ENCODE peak calls at places on chromosomes 4 and X, in five cellular contexts. One of them, this sample, is unnamed.

GRCh38 chr4:6308890-6309643 is 39.4 kb downstream of the WFS1 start:
- DNase-seq in cardiac muscle cell: peak
- DNase-seq in stimulated activated CD8-positive, alpha-beta memory T cell treated with anti-CD3 and anti-CD28 coated beads, Interleukin-15, amount 100 ng/mL, for 24 hours: no peak
- DNase-seq in osteocyte: no peak
- DNase-seq in WTC11: peak
- DNase-seq in this sample: no peak

GRCh38 chrX:11558972-11559371 is 106.7 kb downstream of the ARHGAP6 start:
- DNase-seq in cardiac muscle cell: no peak
- DNase-seq in osteocyte: no peak
- DNase-seq in stimulated activated CD8-positive, alpha-beta memory T cell treated with anti-CD3 and anti-CD28 coated beads, Interleukin-15, amount 100 ng/mL, for 24 hours: no peak
- DNase-seq in WTC11: peak
- DNase-seq in this sample: no peak

GRCh38 chr4:169397762-169398161 is 127.0 kb upstream of the SH3RF1 start:
- DNase-seq in osteocyte: no peak
- DNase-seq in stimulated activated CD8-positive, alpha-beta memory T cell treated with anti-CD3 and anti-CD28 coated beads, Interleukin-15, amount 100 ng/mL, for 24 hours: no peak
- DNase-seq in cardiac muscle cell: peak
- DNase-seq in WTC11: no peak
- DNase-seq in this sample: no peak

GRCh38 chr4:6799091-6799490 is 16.6 kb downstream of the KIAA0232 start:
- DNase-seq in stimulated activated CD8-positive, alpha-beta memory T cell treated with anti-CD3 and anti-CD28 coated beads, Interleukin-15, amount 100 ng/mL, for 24 hours: no peak
- DNase-seq in cardiac muscle cell: no peak
- DNase-seq in osteocyte: no peak
- DNase-seq in WTC11: no peak
- DNase-seq in this sample: no peak

GRCh38 chr4:183142566-183143545 is 43.8 kb downstream of the WWC2 start:
- DNase-seq in stimulated activated CD8-positive, alpha-beta memory T cell treated with anti-CD3 and anti-CD28 coated beads, Interleukin-15, amount 100 ng/mL, for 24 hours: no peak
- DNase-seq in WTC11: no peak
- DNase-seq in osteocyte: peak
- DNase-seq in cardiac muscle cell: peak
- DNase-seq in this sample: no peak

GRCh38 chr4:55446578-55446922 is 50.8 kb downstream of the TMEM165 start:
- DNase-seq in osteocyte: no peak
- DNase-seq in WTC11: no peak
- DNase-seq in cardiac muscle cell: no peak
- DNase-seq in stimulated activated CD8-positive, alpha-beta memory T cell treated with anti-CD3 and anti-CD28 coated beads, Interleukin-15, amount 100 ng/mL, for 24 hours: no peak
- DNase-seq in this sample: no peak

GRCh38 chr4:136306361-136306760 is 1225.9 kb downstream of the PCDH18 start:
- DNase-seq in stimulated activated CD8-positive, alpha-beta memory T cell treated with anti-CD3 and anti-CD28 coated beads, Interleukin-15, amount 100 ng/mL, for 24 hours: no peak
- DNase-seq in osteocyte: no peak
- DNase-seq in cardiac muscle cell: no peak
- DNase-seq in WTC11: no peak
- DNase-seq in this sample: no peak

GRCh38 chr4:139331185-139331584 is 28.9 kb upstream of the NDUFC1 start:
- DNase-seq in cardiac muscle cell: peak
- DNase-seq in osteocyte: no peak
- DNase-seq in stimulated activated CD8-positive, alpha-beta memory T cell treated with anti-CD3 and anti-CD28 coated beads, Interleukin-15, amount 100 ng/mL, for 24 hours: no peak
- DNase-seq in WTC11: no peak
- DNase-seq in this sample: no peak

GRCh38 chr4:8396762-8397406 is 43.6 kb downstream of the ACOX3 start:
- DNase-seq in stimulated activated CD8-positive, alpha-beta memory T cell treated with anti-CD3 and anti-CD28 coated beads, Interleukin-15, amount 100 ng/mL, for 24 hours: no peak
- DNase-seq in osteocyte: no peak
- DNase-seq in cardiac muscle cell: no peak
- DNase-seq in WTC11: no peak
- DNase-seq in this sample: no peak

GRCh38 chr4:60724623-60725022 is 475.5 kb upstream of the ADGRL3 start:
- DNase-seq in stimulated activated CD8-positive, alpha-beta memory T cell treated with anti-CD3 and anti-CD28 coated beads, Interleukin-15, amount 100 ng/mL, for 24 hours: no peak
- DNase-seq in WTC11: no peak
- DNase-seq in cardiac muscle cell: peak
- DNase-seq in osteocyte: no peak
- DNase-seq in this sample: no peak

GRCh38 chr4:74578329-74578728 is 133.4 kb downstream of the AREG start:
- DNase-seq in cardiac muscle cell: no peak
- DNase-seq in WTC11: no peak
- DNase-seq in osteocyte: no peak
- DNase-seq in stimulated activated CD8-positive, alpha-beta memory T cell treated with anti-CD3 and anti-CD28 coated beads, Interleukin-15, amount 100 ng/mL, for 24 hours: no peak
- DNase-seq in this sample: no peak

GRCh38 chr4:110977554-110977953 is 354.7 kb upstream of the PITX2 start:
- DNase-seq in WTC11: no peak
- DNase-seq in cardiac muscle cell: peak
- DNase-seq in osteocyte: no peak
- DNase-seq in stimulated activated CD8-positive, alpha-beta memory T cell treated with anti-CD3 and anti-CD28 coated beads, Interleukin-15, amount 100 ng/mL, for 24 hours: no peak
- DNase-seq in this sample: no peak

GRCh38 chr4:93764647-93765246 is 63.8 kb upstream of the ATOH1 start:
- DNase-seq in osteocyte: no peak
- DNase-seq in stimulated activated CD8-positive, alpha-beta memory T cell treated with anti-CD3 and anti-CD28 coated beads, Interleukin-15, amount 100 ng/mL, for 24 hours: no peak
- DNase-seq in WTC11: no peak
- DNase-seq in cardiac muscle cell: peak
- DNase-seq in this sample: no peak

GRCh38 chr4:88275949-88276515 is 8.3 kb downstream of the PPM1K start:
- DNase-seq in stimulated activated CD8-positive, alpha-beta memory T cell treated with anti-CD3 and anti-CD28 coated beads, Interleukin-15, amount 100 ng/mL, for 24 hours: no peak
- DNase-seq in osteocyte: no peak
- DNase-seq in cardiac muscle cell: no peak
- DNase-seq in WTC11: no peak
- DNase-seq in this sample: no peak

GRCh38 chr4:602559-602942 is 22.8 kb upstream of the PDE6B start:
- DNase-seq in stimulated activated CD8-positive, alpha-beta memory T cell treated with anti-CD3 and anti-CD28 coated beads, Interleukin-15, amount 100 ng/mL, for 24 hours: peak
- DNase-seq in cardiac muscle cell: peak
- DNase-seq in osteocyte: peak
- DNase-seq in WTC11: peak
- DNase-seq in this sample: peak

GRCh38 chr4:1009647-1010521 is 1.5 kb upstream of the FGFRL1 start:
- DNase-seq in stimulated activated CD8-positive, alpha-beta memory T cell treated with anti-CD3 and anti-CD28 coated beads, Interleukin-15, amount 100 ng/mL, for 24 hours: peak
- DNase-seq in WTC11: peak
- DNase-seq in cardiac muscle cell: peak
- DNase-seq in osteocyte: no peak
- DNase-seq in this sample: no peak

GRCh38 chr4:107825072-107825789 is 499 bp downstream of the SGMS2 start:
- DNase-seq in stimulated activated CD8-positive, alpha-beta memory T cell treated with anti-CD3 and anti-CD28 coated beads, Interleukin-15, amount 100 ng/mL, for 24 hours: no peak
- DNase-seq in WTC11: peak
- DNase-seq in osteocyte: no peak
- DNase-seq in cardiac muscle cell: peak
- DNase-seq in this sample: no peak

GRCh38 chrX:100647095-100647494 is 3.1 kb downstream of the SRPX2 start:
- DNase-seq in osteocyte: peak
- DNase-seq in WTC11: no peak
- DNase-seq in stimulated activated CD8-positive, alpha-beta memory T cell treated with anti-CD3 and anti-CD28 coated beads, Interleukin-15, amount 100 ng/mL, for 24 hours: no peak
- DNase-seq in cardiac muscle cell: peak
- DNase-seq in this sample: no peak

GRCh38 chr4:179585761-179586160 is 2143.5 kb upstream of the AGA start:
- DNase-seq in stimulated activated CD8-positive, alpha-beta memory T cell treated with anti-CD3 and anti-CD28 coated beads, Interleukin-15, amount 100 ng/mL, for 24 hours: no peak
- DNase-seq in cardiac muscle cell: no peak
- DNase-seq in osteocyte: no peak
- DNase-seq in WTC11: no peak
- DNase-seq in this sample: no peak

GRCh38 chr4:37685726-37686372 is 327 bp downstream of the RELL1 start:
- DNase-seq in cardiac muscle cell: peak
- DNase-seq in WTC11: peak
- DNase-seq in stimulated activated CD8-positive, alpha-beta memory T cell treated with anti-CD3 and anti-CD28 coated beads, Interleukin-15, amount 100 ng/mL, for 24 hours: peak
- DNase-seq in osteocyte: peak
- DNase-seq in this sample: no peak

GRCh38 chr4:184409911-184410692 is 64.2 kb downstream of the IRF2 start:
- DNase-seq in cardiac muscle cell: no peak
- DNase-seq in WTC11: no peak
- DNase-seq in stimulated activated CD8-positive, alpha-beta memory T cell treated with anti-CD3 and anti-CD28 coated beads, Interleukin-15, amount 100 ng/mL, for 24 hours: no peak
- DNase-seq in osteocyte: no peak
- DNase-seq in this sample: no peak

GRCh38 chrX:140507982-140508305 is 3.1 kb upstream of the SOX3 start:
- DNase-seq in cardiac muscle cell: peak
- DNase-seq in WTC11: peak
- DNase-seq in stimulated activated CD8-positive, alpha-beta memory T cell treated with anti-CD3 and anti-CD28 coated beads, Interleukin-15, amount 100 ng/mL, for 24 hours: no peak
- DNase-seq in osteocyte: no peak
- DNase-seq in this sample: no peak

GRCh38 chr4:8507251-8507570 is 66.6 kb downstream of the TRMT44 start:
- DNase-seq in stimulated activated CD8-positive, alpha-beta memory T cell treated with anti-CD3 and anti-CD28 coated beads, Interleukin-15, amount 100 ng/mL, for 24 hours: no peak
- DNase-seq in WTC11: no peak
- DNase-seq in osteocyte: no peak
- DNase-seq in cardiac muscle cell: peak
- DNase-seq in this sample: no peak

GRCh38 chrX:30626402-30626801 is 26.8 kb upstream of the GK start:
- DNase-seq in WTC11: no peak
- DNase-seq in stimulated activated CD8-positive, alpha-beta memory T cell treated with anti-CD3 and anti-CD28 coated beads, Interleukin-15, amount 100 ng/mL, for 24 hours: no peak
- DNase-seq in osteocyte: no peak
- DNase-seq in cardiac muscle cell: no peak
- DNase-seq in this sample: no peak

GRCh38 chrX:77548751-77549150 is 101.6 kb downstream of the FGF16 start:
- DNase-seq in stimulated activated CD8-positive, alpha-beta memory T cell treated with anti-CD3 and anti-CD28 coated beads, Interleukin-15, amount 100 ng/mL, for 24 hours: no peak
- DNase-seq in osteocyte: no peak
- DNase-seq in cardiac muscle cell: no peak
- DNase-seq in WTC11: no peak
- DNase-seq in this sample: no peak

GRCh38 chr4:21900211-21900610 is 48.4 kb downstream of the KCNIP4 start:
- DNase-seq in cardiac muscle cell: no peak
- DNase-seq in osteocyte: no peak
- DNase-seq in WTC11: no peak
- DNase-seq in stimulated activated CD8-positive, alpha-beta memory T cell treated with anti-CD3 and anti-CD28 coated beads, Interleukin-15, amount 100 ng/mL, for 24 hours: no peak
- DNase-seq in this sample: no peak

GRCh38 chr4:141389649-141390048 is 169.0 kb downstream of the ZNF330 start:
- DNase-seq in stimulated activated CD8-positive, alpha-beta memory T cell treated with anti-CD3 and anti-CD28 coated beads, Interleukin-15, amount 100 ng/mL, for 24 hours: no peak
- DNase-seq in osteocyte: no peak
- DNase-seq in cardiac muscle cell: peak
- DNase-seq in WTC11: no peak
- DNase-seq in this sample: no peak

GRCh38 chr4:44727471-44727870 is 1.1 kb upstream of the GNPDA2 start:
- DNase-seq in stimulated activated CD8-positive, alpha-beta memory T cell treated with anti-CD3 and anti-CD28 coated beads, Interleukin-15, amount 100 ng/mL, for 24 hours: no peak
- DNase-seq in osteocyte: no peak
- DNase-seq in WTC11: no peak
- DNase-seq in cardiac muscle cell: no peak
- DNase-seq in this sample: no peak

GRCh38 chr4:52743444-52744019 is 7.7 kb downstream of the ERVMER34-1 start:
- DNase-seq in osteocyte: no peak
- DNase-seq in stimulated activated CD8-positive, alpha-beta memory T cell treated with anti-CD3 and anti-CD28 coated beads, Interleukin-15, amount 100 ng/mL, for 24 hours: no peak
- DNase-seq in cardiac muscle cell: no peak
- DNase-seq in WTC11: no peak
- DNase-seq in this sample: no peak

GRCh38 chrX:56729152-56729557 is at the start of gene NBDY:
- DNase-seq in WTC11: peak
- DNase-seq in cardiac muscle cell: peak
- DNase-seq in osteocyte: no peak
- DNase-seq in stimulated activated CD8-positive, alpha-beta memory T cell treated with anti-CD3 and anti-CD28 coated beads, Interleukin-15, amount 100 ng/mL, for 24 hours: no peak
- DNase-seq in this sample: no peak